ENCODE peak calls at places on chromosomes 6 and 20, in nine cellular contexts. S is fibroblast of the aortic adventitia, X is IMR-90, Q is WTC11, C is GM10248, H is fibroblast of lung, U is cardiac muscle cell, M is GM12878, W is AG10803. P is an unnamed sample.

GRCh38 chr6:97240222-97240621 is 42.8 kb downstream of the MMS22L start:
- DNase-seq in S (peak), X (peak), Q (no peak), C (no peak), H (peak), U (no peak), M (no peak), W (peak), P (no peak)

GRCh38 chr20:1734269-1734858 is 76.8 kb upstream of the SIRPG start:
- DNase-seq in S (peak), X (no peak), Q (no peak), C (peak), H (peak), U (no peak), M (no peak), W (peak), P (no peak)

GRCh38 chr20:11217322-11217989 is 543.7 kb upstream of the JAG1 start:
- DNase-seq in S (peak), X (peak), Q (no peak), C (no peak), H (peak), U (no peak), M (no peak), W (no peak), P (no peak)

GRCh38 chr6:72588155-72588554 is 33.7 kb upstream of the KCNQ5 start:
- DNase-seq in S (no peak), X (no peak), Q (no peak), C (no peak), H (no peak), U (no peak), M (no peak), W (no peak), P (no peak)

GRCh38 chr6:147287869-147288271 is 83.7 kb downstream of the STXBP5 start:
- DNase-seq in S (peak), X (peak), Q (no peak), C (no peak), H (peak), U (no peak), M (no peak), W (peak), P (no peak)

GRCh38 chr6:44976677-44977405 is 351.3 kb upstream of the RUNX2 start:
- DNase-seq in S (peak), X (peak), Q (no peak), C (no peak), H (peak), U (no peak), M (peak), W (peak), P (no peak)

GRCh38 chr20:43979576-43979975 is 64.9 kb downstream of the TOX2 start:
- DNase-seq in S (no peak), X (no peak), Q (no peak), C (no peak), H (no peak), U (no peak), M (no peak), W (no peak), P (no peak)

GRCh38 chr6:56549014-56549413 is 93.7 kb downstream of the DST start:
- DNase-seq in S (peak), X (no peak), Q (no peak), C (no peak), H (no peak), U (no peak), M (no peak), W (no peak), P (no peak)

GRCh38 chr6:46234156-46234556 is 63.4 kb upstream of the ENPP5 start:
- DNase-seq in S (no peak), X (no peak), Q (no peak), C (no peak), H (no peak), U (no peak), M (no peak), W (peak), P (no peak)

GRCh38 chr6:36911946-36912555 is 26.3 kb downstream of the C6orf89 start:
- DNase-seq in S (no peak), X (no peak), Q (no peak), C (no peak), H (no peak), U (no peak), M (peak), W (no peak), P (peak)

GRCh38 chr20:6630494-6630893 is 137.0 kb upstream of the BMP2 start:
- DNase-seq in S (no peak), X (no peak), Q (no peak), C (no peak), H (peak), U (no peak), M (no peak), W (no peak), P (no peak)

GRCh38 chr6:78243519-78243918 is 590.7 kb downstream of the MEI4 start:
- DNase-seq in S (peak), X (peak), Q (no peak), C (no peak), H (peak), U (no peak), M (no peak), W (peak), P (no peak)

GRCh38 chr20:38812182-38812581 is 6.7 kb downstream of the PPP1R16B start:
- DNase-seq in S (no peak), X (no peak), Q (no peak), C (no peak), H (no peak), U (no peak), M (no peak), W (no peak), P (no peak)

GRCh38 chr6:96900873-96901272 is 3.2 kb upstream of the NDUFAF4 start:
- DNase-seq in S (no peak), X (no peak), Q (no peak), C (no peak), H (no peak), U (no peak), M (no peak), W (no peak), P (no peak)

GRCh38 chr6:30184417-30185031 is 21.2 kb downstream of the TRIM15 start:
- DNase-seq in S (no peak), X (no peak), Q (no peak), C (no peak), H (no peak), U (no peak), M (no peak), W (no peak), P (no peak)

GRCh38 chr6:136104556-136104955 is 145.6 kb downstream of the MTFR2 start:
- DNase-seq in S (no peak), X (no peak), Q (no peak), C (no peak), H (no peak), U (no peak), M (no peak), W (peak), P (no peak)

GRCh38 chr6:79984261-79984660 is 20.2 kb upstream of the TTK start:
- DNase-seq in S (peak), X (no peak), Q (no peak), C (no peak), H (peak), U (no peak), M (no peak), W (peak), P (no peak)

GRCh38 chr20:2314759-2315439 is 19.1 kb downstream of the TGM3 start:
- DNase-seq in S (peak), X (peak), Q (no peak), C (no peak), H (peak), U (no peak), M (no peak), W (peak), P (no peak)

GRCh38 chr6:125393449-125393858 is 91.7 kb upstream of the HDDC2 start:
- DNase-seq in S (no peak), X (no peak), Q (no peak), C (peak), H (no peak), U (peak), M (no peak), W (no peak), P (no peak)

GRCh38 chr6:14216931-14217684 is 99.5 kb downstream of the CD83 start:
- DNase-seq in S (no peak), X (peak), Q (no peak), C (no peak), H (peak), U (no peak), M (no peak), W (peak), P (no peak)

GRCh38 chr6:95127266-95127665 is 450.1 kb upstream of the MANEA start:
- DNase-seq in S (no peak), X (no peak), Q (no peak), C (no peak), H (no peak), U (no peak), M (no peak), W (no peak), P (no peak)

GRCh38 chr6:104095661-104096416 is 763.9 kb downstream of the HACE1 start:
- DNase-seq in S (no peak), X (no peak), Q (no peak), C (no peak), H (no peak), U (no peak), M (no peak), W (no peak), P (no peak)

GRCh38 chr6:2677080-2677593 is 73.6 kb downstream of the MYLK4 start:
- DNase-seq in S (no peak), X (no peak), Q (no peak), C (no peak), H (no peak), U (no peak), M (no peak), W (no peak), P (no peak)

GRCh38 chr6:139409026-139409425 is 34.6 kb upstream of the CITED2 start:
- DNase-seq in S (peak), X (peak), Q (no peak), C (no peak), H (peak), U (no peak), M (no peak), W (peak), P (no peak)

GRCh38 chr6:44390158-44390683 is 2.7 kb downstream of the CDC5L start:
- DNase-seq in S (no peak), X (no peak), Q (no peak), C (no peak), H (no peak), U (no peak), M (no peak), W (no peak), P (no peak)

GRCh38 chr6:143878272-143878760 is 14.0 kb downstream of the ZC2HC1B start:
- DNase-seq in S (no peak), X (no peak), Q (no peak), C (no peak), H (no peak), U (no peak), M (no peak), W (no peak), P (no peak)

GRCh38 chr20:63520594-63520938 is at the start of gene PPDPF:
- DNase-seq in S (peak), X (peak), Q (no peak), C (peak), H (peak), U (peak), M (no peak), W (peak), P (peak)

GRCh38 chr20:63518351-63518861 is 2.2 kb upstream of the PPDPF start:
- DNase-seq in S (no peak), X (no peak), Q (no peak), C (no peak), H (no peak), U (no peak), M (no peak), W (no peak), P (no peak)

GRCh38 chr20:63517376-63518309 is 2.9 kb upstream of the PPDPF start:
- DNase-seq in S (no peak), X (no peak), Q (no peak), C (no peak), H (no peak), U (no peak), M (no peak), W (no peak), P (no peak)

GRCh38 chr20:63519765-63520593 is 586 bp upstream of the PPDPF start:
- DNase-seq in S (no peak), X (peak), Q (peak), C (peak), H (peak), U (peak), M (no peak), W (peak), P (peak)

GRCh38 chr20:63518946-63519764 is 1.4 kb upstream of the PPDPF start:
- DNase-seq in S (no peak), X (no peak), Q (no peak), C (no peak), H (no peak), U (no peak), M (no peak), W (no peak), P (no peak)
- TF ChIP-seq CTCF in S (no peak), X (no peak), Q (no peak), C (no peak), H (no peak), U (no peak), M (no peak), W (no peak), P (no peak)

DNA sequence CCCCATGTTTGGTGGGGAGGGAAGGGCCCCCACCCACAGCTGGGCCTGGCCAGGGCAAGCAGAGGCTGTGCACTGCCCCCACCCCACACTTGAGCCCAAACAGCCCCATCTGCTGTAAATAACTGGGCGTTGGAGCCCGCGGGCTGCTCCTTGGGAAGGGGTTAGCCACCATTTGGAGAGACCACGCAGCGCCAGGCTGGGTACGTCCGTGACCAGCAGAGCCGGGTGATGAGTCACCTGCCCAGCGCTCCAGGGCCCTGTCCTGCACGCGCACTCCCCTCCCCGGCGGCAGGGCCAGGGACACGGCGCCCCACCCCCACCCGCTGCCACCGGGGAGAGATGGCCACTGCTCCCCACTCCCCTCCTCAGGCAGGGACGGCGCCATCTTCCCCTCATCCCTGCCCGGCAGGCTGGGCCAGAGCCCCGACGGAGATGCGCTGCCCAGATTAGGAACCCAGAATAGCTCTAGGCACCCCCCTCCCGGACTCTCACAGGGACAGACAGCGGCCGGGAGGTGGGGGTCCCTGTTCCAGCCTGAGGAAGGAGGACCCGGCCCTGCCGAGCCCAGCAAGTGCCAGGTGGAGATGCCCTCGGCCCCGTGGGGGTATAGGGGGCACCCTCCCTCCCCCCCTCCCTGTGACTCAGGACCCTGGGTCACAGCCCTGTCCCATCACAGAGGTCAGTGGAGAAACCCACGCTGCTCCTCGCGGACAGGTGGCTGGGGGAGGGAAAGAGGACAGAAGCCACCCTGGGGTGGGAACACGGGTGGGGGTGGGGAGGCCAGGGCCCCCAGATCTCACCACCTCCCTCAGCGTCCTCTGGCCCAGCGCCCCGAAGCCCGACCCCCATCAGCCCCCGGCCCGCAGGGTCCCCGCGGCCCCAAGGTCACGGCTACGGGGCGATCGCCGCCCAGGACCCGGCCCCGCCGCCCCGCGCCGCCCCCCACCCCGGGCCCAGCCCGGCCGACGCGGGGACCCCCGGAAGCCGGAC is 642 bp downstream of the EEF1A2 start:
- DNase-seq in S (no peak), X (peak), Q (peak), C (no peak), H (peak), U (peak), M (no peak), W (peak), P (no peak)
- TF ChIP-seq CTCF in S (no peak), X (no peak), Q (no peak), C (no peak), H (no peak), U (no peak), M (no peak), W (no peak), P (no peak)

GRCh38 chr20:34473262-34473883 is 42.8 kb upstream of the DYNLRB1 start:
- DNase-seq in S (peak), X (peak), Q (peak), C (peak), H (peak), U (peak), M (no peak), W (peak), P (peak)
- TF ChIP-seq CTCF in S (peak), X (peak), Q (no peak), C (peak), H (peak), U (peak), M (peak), W (peak), P (no peak)

GRCh38 chr6:4848382-4849068 is 72.3 kb downstream of the CDYL start:
- DNase-seq in S (peak), X (no peak), Q (peak), C (no peak), H (peak), U (peak), M (no peak), W (no peak), P (peak)
- TF ChIP-seq CTCF in S (peak), X (peak), Q (no peak), C (peak), H (peak), U (peak), M (peak), W (peak), P (no peak)